ENCODE peak calls at places on chromosomes 4 and X, in ten cellular contexts. O, E, M, Y, Q, C, B, A, S and D are unnamed samples.

GRCh38 chr4:152138451-152138850 is 377.6 kb upstream of the GATB start:
- DNase-seq in O (no peak), E (no peak), M (no peak), Y (peak; percentile 41), Q (no peak), C (no peak), B (peak; percentile 19), A (no peak), S (no peak), D (no peak)

GRCh38 chr4:77310931-77311330 is 153.9 kb downstream of the CCNG2 start:
- DNase-seq in O (no peak), E (no peak), M (no peak), Y (no peak), Q (no peak), C (peak; percentile 12), B (no peak), A (no peak), S (no peak), D (no peak)

GRCh38 chrX:48632207-48632606 is 34.9 kb downstream of the WDR13 start:
- DNase-seq in O (no peak), E (no peak), M (no peak), Y (no peak), Q (no peak), C (no peak), B (no peak), A (no peak), S (no peak), D (no peak)

GRCh38 chrX:32084757-32085156 is 1012.9 kb upstream of the FTHL17 start:
- DNase-seq in O (no peak), E (no peak), M (no peak), Y (no peak), Q (no peak), C (no peak), B (no peak), A (no peak), S (no peak), D (no peak)

GRCh38 chr4:173494013-173494970 is 35.7 kb downstream of the HAND2 start:
- DNase-seq in O (peak; percentile 51), E (peak; percentile 59), M (peak; percentile 71), Y (peak; percentile 71), Q (no peak), C (peak; percentile 66), B (peak; percentile 37), A (peak; percentile 62), S (peak; percentile 33), D (no peak)

GRCh38 chr4:126223784-126224407 is 909.1 kb downstream of the FAT4 start:
- DNase-seq in O (peak; percentile 19), E (no peak), M (no peak), Y (no peak), Q (no peak), C (peak; percentile 2), B (no peak), A (no peak), S (no peak), D (no peak)

GRCh38 chr4:63526251-63526650 is 883.0 kb downstream of the TECRL start:
- DNase-seq in O (no peak), E (no peak), M (no peak), Y (no peak), Q (no peak), C (no peak), B (no peak), A (no peak), S (no peak), D (no peak)

GRCh38 chrX:103404225-103405008 is 28.1 kb downstream of the BEX3 start:
- DNase-seq in O (no peak), E (peak; percentile 42), M (peak; percentile 62), Y (peak; percentile 25), Q (peak; percentile 2), C (peak; percentile 48), B (peak; percentile 1), A (peak; percentile 81), S (peak; percentile 75), D (peak; percentile 5)

GRCh38 chr4:153318696-153319320 is 25.7 kb upstream of the MND1 start:
- DNase-seq in O (peak; percentile 23), E (no peak), M (no peak), Y (peak; percentile 49), Q (peak; percentile 33), C (peak; percentile 38), B (no peak), A (peak; percentile 47), S (peak; percentile 22), D (peak; percentile 29)

GRCh38 chr4:7238300-7238960 is 46.1 kb downstream of the SORCS2 start:
- DNase-seq in O (no peak), E (no peak), M (no peak), Y (no peak), Q (no peak), C (no peak), B (no peak), A (no peak), S (no peak), D (no peak)

GRCh38 chrX:119145241-119145653 is 17.6 kb upstream of the KIAA1210 start:
- DNase-seq in O (no peak), E (peak; percentile 0), M (no peak), Y (no peak), Q (no peak), C (peak; percentile 4), B (no peak), A (no peak), S (no peak), D (no peak)

GRCh38 chr4:148060264-148061138 is 328.6 kb downstream of the ARHGAP10 start:
- DNase-seq in O (peak; percentile 24), E (no peak), M (no peak), Y (peak; percentile 68), Q (no peak), C (peak; percentile 10), B (no peak), A (no peak), S (no peak), D (peak; percentile 14)

GRCh38 chrX:31580726-31581125 is 508.9 kb upstream of the FTHL17 start:
- DNase-seq in O (no peak), E (no peak), M (no peak), Y (no peak), Q (no peak), C (peak; percentile 56), B (no peak), A (no peak), S (no peak), D (no peak)

GRCh38 chrX:154748712-154749339 is 2.1 kb downstream of the GAB3 start:
- DNase-seq in O (no peak), E (peak; percentile 13), M (no peak), Y (peak; percentile 73), Q (no peak), C (peak; percentile 45), B (peak; percentile 51), A (peak; percentile 43), S (no peak), D (peak; percentile 55)

GRCh38 chr4:22410645-22411247 is 105.1 kb downstream of the ADGRA3 start:
- DNase-seq in O (peak; percentile 8), E (no peak), M (no peak), Y (no peak), Q (no peak), C (no peak), B (no peak), A (no peak), S (no peak), D (no peak)

GRCh38 chrX:17242470-17242869 is 132.5 kb upstream of the NHS start:
- DNase-seq in O (peak; percentile 10), E (peak; percentile 1), M (no peak), Y (peak; percentile 25), Q (no peak), C (peak; percentile 43), B (peak; percentile 4), A (peak; percentile 55), S (peak; percentile 14), D (peak; percentile 11)

GRCh38 chrX:21905976-21906375 is 34.5 kb upstream of the SMS start:
- DNase-seq in O (no peak), E (no peak), M (no peak), Y (no peak), Q (no peak), C (no peak), B (no peak), A (no peak), S (no peak), D (no peak)

GRCh38 chr4:24781999-24782745 is 13.2 kb upstream of the SOD3 start:
- DNase-seq in O (no peak), E (no peak), M (no peak), Y (no peak), Q (no peak), C (no peak), B (no peak), A (no peak), S (no peak), D (no peak)

GRCh38 chrX:103831803-103832544 is at the start of gene RAB9B:
- DNase-seq in O (peak; percentile 26), E (peak; percentile 74), M (no peak), Y (peak; percentile 47), Q (peak; percentile 42), C (peak; percentile 38), B (peak; percentile 1), A (peak; percentile 84), S (no peak), D (peak; percentile 60)

GRCh38 chr4:168629561-168629960 is 132.7 kb downstream of the PALLD start:
- DNase-seq in O (no peak), E (no peak), M (no peak), Y (no peak), Q (no peak), C (no peak), B (no peak), A (no peak), S (no peak), D (no peak)

GRCh38 chr4:151147000-151147399 is 47.6 kb downstream of the RPS3A start:
- DNase-seq in O (no peak), E (no peak), M (no peak), Y (no peak), Q (no peak), C (no peak), B (no peak), A (no peak), S (no peak), D (no peak)

GRCh38 chrX:9352683-9353430 is 112.0 kb upstream of the TBL1X start:
- DNase-seq in O (no peak), E (peak; percentile 1), M (peak; percentile 67), Y (no peak), Q (no peak), C (no peak), B (no peak), A (peak; percentile 28), S (no peak), D (peak; percentile 35)

GRCh38 chr4:128871948-128872347 is 62.4 kb downstream of the JADE1 start:
- DNase-seq in O (no peak), E (no peak), M (no peak), Y (no peak), Q (no peak), C (peak; percentile 20), B (no peak), A (no peak), S (no peak), D (no peak)